ENCODE peak calls at places on chromosome 4, in seven cellular contexts. D is cardiac fibroblast, G is AG09319, B is tibial nerve, C is choroid plexus epithelial cell, J is neural crest cell, Z is fibroblast of lung. K is an unnamed sample.

GRCh38 chr4:128863314-128864075 is 54.0 kb downstream of the JADE1 start:
- DNase-seq in D (peak), G (peak), B (peak), C (peak), J (peak), Z (peak), K (peak)

GRCh38 chr4:81470456-81471327 is 1.0 kb downstream of the RASGEF1B start:
- DNase-seq in D (peak), G (no peak), B (peak), C (peak), J (no peak), Z (no peak), K (peak)

GRCh38 chr4:95798727-95799126 is 41.2 kb upstream of the PDHA2 start:
- DNase-seq in D (no peak), G (no peak), B (no peak), C (no peak), J (no peak), Z (no peak), K (no peak)

GRCh38 chr4:55345980-55346850 is at the start of gene SRD5A3:
- DNase-seq in D (peak), G (peak), B (peak), C (peak), J (peak), Z (peak), K (peak)

GRCh38 chr4:108149588-108150380 is 18.9 kb downstream of the LEF1 start:
- DNase-seq in D (no peak), G (no peak), B (no peak), C (peak), J (no peak), Z (peak), K (no peak)

GRCh38 chr4:95869961-95870500 is 30.1 kb downstream of the PDHA2 start:
- DNase-seq in D (no peak), G (no peak), B (no peak), C (peak), J (no peak), Z (no peak), K (no peak)

GRCh38 chr4:146957252-146957651 is 11.6 kb upstream of the TTC29 start:
- DNase-seq in D (peak), G (peak), B (no peak), C (peak), J (no peak), Z (peak), K (no peak)

GRCh38 chr4:169270156-169270809 is 473 bp downstream of the SH3RF1 start:
- DNase-seq in D (peak), G (no peak), B (peak), C (no peak), J (no peak), Z (peak), K (peak)

GRCh38 chr4:183658362-183659028 is 490 bp downstream of the RWDD4 start:
- DNase-seq in D (peak), G (no peak), B (no peak), C (peak), J (peak), Z (no peak), K (peak)

GRCh38 chr4:125986307-125986706 is 671.6 kb downstream of the FAT4 start:
- DNase-seq in D (no peak), G (no peak), B (no peak), C (no peak), J (no peak), Z (no peak), K (no peak)

GRCh38 chr4:37837446-37837845 is 11.0 kb downstream of the PGM2 start:
- DNase-seq in D (peak), G (no peak), B (no peak), C (peak), J (no peak), Z (peak), K (no peak)

GRCh38 chr4:117001077-117001476 is 84.3 kb downstream of the TRAM1L1 start:
- DNase-seq in D (no peak), G (no peak), B (no peak), C (no peak), J (no peak), Z (no peak), K (no peak)

GRCh38 chr4:90078440-90078839 is 48.8 kb upstream of the CCSER1 start:
- DNase-seq in D (no peak), G (no peak), B (no peak), C (no peak), J (no peak), Z (no peak), K (no peak)

GRCh38 chr4:85402371-85402770 is 72.6 kb upstream of the ARHGAP24 start:
- DNase-seq in D (peak), G (peak), B (no peak), C (peak), J (no peak), Z (peak), K (no peak)

GRCh38 chr4:151692821-151693504 is 67.8 kb downstream of the GATB start:
- DNase-seq in D (no peak), G (no peak), B (no peak), C (no peak), J (no peak), Z (peak), K (no peak)

GRCh38 chr4:125085-125820 is 952 bp downstream of the ZNF718 start:
- DNase-seq in D (peak), G (no peak), B (no peak), C (peak), J (no peak), Z (peak), K (peak)

GRCh38 chr4:140851032-140851636 is 94.9 kb upstream of the TBC1D9 start:
- DNase-seq in D (peak), G (peak), B (no peak), C (peak), J (peak), Z (peak), K (peak)

GRCh38 chr4:41214158-41215146 is at the start of gene APBB2:
- DNase-seq in D (peak), G (peak), B (peak), C (peak), J (peak), Z (peak), K (peak)
- TF ChIP-seq CTCF in D (peak), G (peak), B (peak), C (peak), J (peak), Z (peak), K (peak)

GRCh38 chr4:28073860-28074555 is 1213.4 kb downstream of the STIM2 start:
- DNase-seq in D (peak), G (no peak), B (no peak), C (peak), J (no peak), Z (no peak), K (no peak)
- TF ChIP-seq CTCF in D (no peak), G (no peak), B (no peak), C (peak), J (peak), Z (no peak), K (peak)

GRCh38 chr4:31328921-31329320 is 608.8 kb downstream of the PCDH7 start:
- DNase-seq in D (no peak), G (no peak), B (no peak), C (no peak), J (no peak), Z (no peak), K (no peak)
- TF ChIP-seq CTCF in D (no peak), G (no peak), B (no peak), C (no peak), J (no peak), Z (no peak), K (no peak)

GRCh38 chr4:73257995-73258667 is 467 bp downstream of the ANKRD17 start:
- DNase-seq in D (peak), G (no peak), B (peak), C (peak), J (no peak), Z (peak), K (no peak)
- TF ChIP-seq CTCF in D (peak), G (peak), B (peak), C (no peak), J (no peak), Z (no peak), K (no peak)

DNA sequence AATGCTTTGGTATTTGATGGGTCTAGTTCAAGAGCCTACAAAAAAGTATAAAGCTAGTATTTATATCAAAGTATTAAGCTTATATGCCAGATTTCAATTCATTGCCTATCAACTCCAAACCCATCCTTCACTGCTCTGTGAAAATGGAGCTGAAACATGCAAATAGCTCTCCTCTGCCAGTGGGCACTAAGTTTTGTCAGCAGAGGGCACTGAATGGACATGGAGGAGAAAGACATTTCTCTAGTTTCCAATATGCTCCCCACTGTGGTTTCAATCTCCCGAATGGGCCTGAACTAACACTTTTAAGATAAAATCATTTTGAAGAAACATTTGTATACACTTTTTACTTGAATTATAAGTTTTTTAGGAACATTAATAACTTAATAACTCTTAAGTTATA is 12.4 kb downstream of the PPID start:
- DNase-seq in D (peak), G (no peak), B (no peak), C (peak), J (no peak), Z (peak), K (no peak)
- TF ChIP-seq CTCF in D (peak), G (peak), B (no peak), C (peak), J (no peak), Z (no peak), K (no peak)

GRCh38 chr4:139015269-139015947 is at the start of gene NOCT:
- DNase-seq in D (peak), G (peak), B (peak), C (peak), J (peak), Z (peak), K (peak)
- TF ChIP-seq CTCF in D (peak), G (no peak), B (no peak), C (no peak), J (peak), Z (no peak), K (no peak)

DNA sequence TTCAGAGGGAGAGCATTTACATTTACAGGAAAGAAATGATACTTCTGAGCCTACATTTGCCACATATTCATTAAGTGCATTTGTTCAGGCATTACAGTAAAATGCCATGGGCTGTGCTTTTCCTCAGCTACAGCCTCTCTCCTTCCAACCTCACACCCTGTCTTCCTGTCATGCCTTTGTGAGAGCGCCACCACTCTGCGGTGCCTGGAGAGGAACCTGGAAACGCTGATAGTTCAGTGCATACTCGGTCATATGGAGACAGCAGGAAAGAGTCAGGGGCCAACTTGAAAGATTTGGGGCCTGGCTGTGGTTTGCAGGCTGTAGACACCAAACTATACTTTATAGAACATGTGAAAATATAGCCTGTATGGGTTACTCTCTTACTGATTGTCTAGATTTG is 40.5 kb downstream of the NFKB1 start:
- DNase-seq in D (no peak), G (no peak), B (no peak), C (no peak), J (no peak), Z (no peak), K (no peak)
- TF ChIP-seq CTCF in D (no peak), G (no peak), B (no peak), C (peak), J (no peak), Z (no peak), K (no peak)

K was measured in nephron progenitor cell.